ENCODE peak calls at places on chromosome 2, in ten cellular contexts. B is ovary, R is stomach, S is tibial nerve, D is H1, K is HepG2, M is sigmoid colon, N is GM12878, I is transverse colon, U is A549. X is an unnamed sample.

GRCh38 chr2:150599889-150600288 is 112.4 kb upstream of the RND3 start:
- DNase-seq in B (no peak), R (no peak), S (no peak), D (no peak), K (no peak), M (no peak), N (no peak), I (no peak), U (no peak), X (no peak)

GRCh38 chr2:186187854-186188253 is 298.2 kb upstream of the ZC3H15 start:
- DNase-seq in B (no peak), R (no peak), S (no peak), D (no peak), K (no peak), M (no peak), N (no peak), I (no peak), U (no peak), X (no peak)

GRCh38 chr2:8581048-8581561 is 100.8 kb upstream of the ID2 start:
- DNase-seq in B (no peak), R (peak; percentile 26), S (no peak), D (no peak), K (no peak), M (no peak), N (no peak), I (peak; percentile 37), U (no peak), X (no peak)

GRCh38 chr2:16475581-16475980 is 190.1 kb downstream of the CYRIA start:
- DNase-seq in B (no peak), R (no peak), S (no peak), D (no peak), K (no peak), M (no peak), N (no peak), I (no peak), U (no peak), X (no peak)

GRCh38 chr2:215460682-215461081 is 24.8 kb upstream of the FN1 start:
- DNase-seq in B (no peak), R (no peak), S (no peak), D (no peak), K (peak; percentile 89), M (no peak), N (no peak), I (no peak), U (no peak), X (no peak)

GRCh38 chr2:141611981-141612380 is 518.8 kb downstream of the LRP1B start:
- DNase-seq in B (no peak), R (no peak), S (no peak), D (no peak), K (no peak), M (no peak), N (no peak), I (no peak), U (no peak), X (no peak)

GRCh38 chr2:223203971-223204370 is 152.0 kb downstream of the KCNE4 start:
- DNase-seq in B (no peak), R (no peak), S (no peak), D (no peak), K (no peak), M (no peak), N (no peak), I (no peak), U (no peak), X (no peak)

GRCh38 chr2:65299246-65299645 is 71.6 kb downstream of the ACTR2 start:
- DNase-seq in B (peak; percentile 49), R (no peak), S (no peak), D (no peak), K (no peak), M (no peak), N (no peak), I (no peak), U (no peak), X (peak; percentile 60)

GRCh38 chr2:28136557-28136956 is 246.0 kb downstream of the BABAM2 start:
- DNase-seq in B (no peak), R (no peak), S (no peak), D (no peak), K (peak; percentile 25), M (no peak), N (no peak), I (no peak), U (no peak), X (no peak)

GRCh38 chr2:28137221-28137620 is 246.7 kb downstream of the BABAM2 start:
- DNase-seq in B (no peak), R (no peak), S (no peak), D (no peak), K (no peak), M (peak; percentile 85), N (no peak), I (no peak), U (peak; percentile 29), X (no peak)

GRCh38 chr2:28135324-28135723 is 244.8 kb downstream of the BABAM2 start:
- DNase-seq in B (no peak), R (no peak), S (no peak), D (no peak), K (no peak), M (no peak), N (no peak), I (no peak), U (no peak), X (no peak)

GRCh38 chr2:28134857-28135256 is 244.3 kb downstream of the BABAM2 start:
- DNase-seq in B (no peak), R (no peak), S (no peak), D (no peak), K (no peak), M (no peak), N (no peak), I (no peak), U (no peak), X (no peak)

DNA sequence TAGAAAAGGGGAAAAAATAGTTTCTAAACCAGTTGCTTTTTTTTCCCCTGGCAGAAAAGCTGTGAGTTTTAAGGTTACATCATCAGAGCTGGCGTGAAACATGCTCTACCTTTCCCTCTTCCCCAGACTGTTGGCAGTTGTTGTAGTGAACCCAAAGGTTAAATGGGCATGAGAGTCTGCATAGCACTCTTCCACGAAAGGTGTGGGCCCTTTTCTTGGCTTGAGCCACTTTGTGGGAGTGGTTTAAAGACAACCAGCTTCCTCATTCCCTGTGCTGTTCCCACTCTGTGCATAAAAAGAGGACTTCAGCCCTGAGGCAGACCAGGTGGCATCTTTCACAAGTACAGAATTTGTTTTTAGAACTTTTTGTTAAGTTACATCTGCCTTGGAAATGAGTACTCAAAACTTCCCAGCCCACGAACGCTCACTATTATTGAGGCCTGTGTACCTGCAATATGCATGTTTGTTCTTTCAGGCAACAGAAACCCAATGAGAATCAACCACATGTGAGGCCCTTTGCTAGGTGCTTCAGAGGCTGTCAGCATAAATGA is 243.8 kb downstream of the BABAM2 start:
- DNase-seq in B (peak; percentile 53), R (peak; percentile 68), S (no peak), D (no peak), K (no peak), M (peak; percentile 70), N (no peak), I (peak; percentile 81), U (peak; percentile 11), X (no peak)
- TF ChIP-seq EP300 in B (no peak), R (no peak), S (peak; percentile 60), D (no peak), K (no peak), M (no peak), N (no peak), I (no peak), U (no peak), X (no peak)

DNA sequence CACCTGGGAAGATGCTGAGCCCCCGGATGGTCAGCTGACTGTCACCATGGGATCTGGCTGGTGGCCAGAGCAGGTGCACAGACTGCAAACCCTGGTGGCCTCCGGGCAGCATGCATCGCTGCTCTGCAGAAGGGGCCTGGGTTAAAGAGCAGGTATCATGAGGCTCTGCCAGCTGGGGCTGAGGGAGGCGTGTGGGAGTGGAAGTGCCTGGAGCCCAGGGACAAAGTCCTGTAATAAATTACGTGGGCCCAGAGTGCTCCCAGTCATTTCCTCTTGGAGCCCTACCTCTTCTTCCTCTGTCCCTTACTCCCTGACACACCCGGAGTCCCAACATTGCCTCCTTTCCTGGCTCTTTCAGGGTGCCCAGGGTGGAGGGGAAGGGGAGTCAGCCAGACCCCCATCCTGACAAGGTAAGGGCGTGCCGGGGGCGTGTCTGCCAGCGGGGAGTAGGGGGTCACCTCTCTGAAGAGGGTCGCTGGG is at the start of gene MYO7B:
- DNase-seq in B (no peak), R (no peak), S (no peak), D (no peak), K (no peak), M (no peak), N (no peak), I (peak; percentile 91), U (no peak), X (no peak)
- TF ChIP-seq EP300 in B (no peak), R (no peak), S (no peak), D (no peak), K (no peak), M (no peak), N (no peak), I (peak; percentile 30), U (no peak), X (no peak)

GRCh38 chr2:149562304-149562703 is 25.3 kb downstream of the MMADHC start:
- DNase-seq in B (no peak), R (no peak), S (no peak), D (no peak), K (peak; percentile 47), M (no peak), N (no peak), I (no peak), U (peak; percentile 10), X (no peak)

GRCh38 chr2:149559341-149560068 is 28.1 kb downstream of the MMADHC start:
- DNase-seq in B (no peak), R (no peak), S (no peak), D (no peak), K (no peak), M (no peak), N (no peak), I (no peak), U (no peak), X (no peak)

GRCh38 chr2:149564983-149565382 is 22.6 kb downstream of the MMADHC start:
- DNase-seq in B (no peak), R (no peak), S (no peak), D (no peak), K (no peak), M (no peak), N (no peak), I (no peak), U (no peak), X (no peak)

GRCh38 chr2:149556452-149556851 is 31.1 kb downstream of the MMADHC start:
- DNase-seq in B (no peak), R (no peak), S (no peak), D (no peak), K (no peak), M (no peak), N (no peak), I (no peak), U (no peak), X (no peak)

GRCh38 chr2:149561309-149561926 is 26.2 kb downstream of the MMADHC start:
- DNase-seq in B (no peak), R (no peak), S (no peak), D (no peak), K (peak; percentile 35), M (no peak), N (no peak), I (no peak), U (peak; percentile 19), X (peak; percentile 42)
- TF ChIP-seq EP300 in B (no peak), R (no peak), S (no peak), D (no peak), K (no peak), M (no peak), N (no peak), I (no peak), U (no peak), X (no peak)

DNA sequence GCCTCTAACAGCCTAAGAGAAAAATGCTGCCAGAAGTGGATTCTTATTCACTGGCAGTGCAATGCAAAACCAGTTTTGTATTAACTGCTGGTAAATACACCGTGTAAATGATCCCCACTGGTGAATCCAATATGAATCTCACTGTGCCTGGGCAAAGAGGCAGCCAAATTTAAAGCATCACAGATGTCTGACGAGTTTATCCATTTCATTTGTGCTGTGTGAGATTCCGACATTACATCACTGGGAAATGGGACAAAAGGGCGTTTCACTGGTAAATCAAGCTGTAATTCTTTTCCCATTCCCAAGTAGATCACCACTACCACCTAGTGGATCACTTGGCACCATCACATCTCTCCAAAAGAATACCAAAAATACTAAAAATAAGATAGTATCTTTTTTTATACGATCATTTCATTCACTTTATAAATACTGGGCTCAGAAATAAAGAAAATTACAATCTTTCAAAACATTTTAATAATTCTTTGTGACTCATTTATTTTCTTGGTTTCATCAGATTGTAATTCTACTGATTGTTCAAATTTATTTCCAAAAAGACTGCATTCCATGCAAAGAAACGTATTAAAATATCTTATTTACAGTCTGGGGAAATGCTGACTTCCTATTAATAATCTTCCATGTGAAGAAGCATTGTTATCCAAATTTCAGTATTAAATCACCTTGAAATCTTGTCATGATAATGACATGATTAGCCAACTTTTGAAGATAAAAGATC is 125.6 kb downstream of the GRB14 start:
- DNase-seq in B (no peak), R (no peak), S (no peak), D (no peak), K (peak; percentile 65), M (no peak), N (no peak), I (no peak), U (peak; percentile 72), X (no peak)
- TF ChIP-seq EP300 in B (no peak), R (no peak), S (no peak), D (no peak), K (no peak), M (no peak), N (no peak), I (no peak), U (no peak), X (no peak)